ENCODE peak calls at places on chromosomes 1 and 21, in four cellular contexts. H is osteocyte, P is aorta, E is Calu3. U is an unnamed sample.

GRCh38 chr21:41798326-41798725 is 31.5 kb upstream of the RIPK4 start:
- DNase-seq in H (no peak), P (peak; percentile 42), E (no peak), U (no peak)

GRCh38 chr1:168497376-168497952 is 46.3 kb downstream of the XCL2 start:
- DNase-seq in H (no peak), P (no peak), E (no peak), U (no peak)

GRCh38 chr1:999797-1000356 is at the start of gene HES4:
- DNase-seq in H (peak; percentile 96), P (peak; percentile 98), E (peak; percentile 91), U (peak; percentile 94)

GRCh38 chr1:111596499-111596898 is 23.1 kb upstream of the RAP1A start:
- DNase-seq in H (no peak), P (no peak), E (no peak), U (no peak)

GRCh38 chr1:87074001-87074795 is 159.8 kb downstream of the HS2ST1 start:
- DNase-seq in H (no peak), P (no peak), E (no peak), U (no peak)

GRCh38 chr1:31795801-31796621 is 19.8 kb downstream of the SPOCD1 start:
- DNase-seq in H (no peak), P (no peak), E (no peak), U (peak; percentile 64)

GRCh38 chr1:203406446-203407045 is 55.6 kb upstream of the FMOD start:
- DNase-seq in H (no peak), P (peak; percentile 91), E (no peak), U (peak; percentile 85)

GRCh38 chr1:94115900-94116436 is 5.0 kb downstream of the ABCA4 start:
- DNase-seq in H (no peak), P (no peak), E (no peak), U (peak; percentile 33)

GRCh38 chr21:44932366-44933181 is 7.3 kb upstream of the SLX9 start:
- DNase-seq in H (no peak), P (peak; percentile 87), E (peak; percentile 55), U (peak; percentile 89)

GRCh38 chr1:95117207-95118018 is at the start of gene TLCD4:
- DNase-seq in H (peak; percentile 85), P (peak; percentile 88), E (peak; percentile 80), U (peak; percentile 78)

GRCh38 chr1:12447301-12447700 is 170.7 kb downstream of the DHRS3 start:
- DNase-seq in H (no peak), P (no peak), E (no peak), U (no peak)

GRCh38 chr1:156463874-156464273 is 36.7 kb downstream of the MEF2D start:
- DNase-seq in H (no peak), P (peak; percentile 70), E (no peak), U (no peak)

GRCh38 chr1:119988316-119989067 is 81.0 kb downstream of the NOTCH2 start:
- DNase-seq in H (no peak), P (no peak), E (no peak), U (no peak)

GRCh38 chr21:37532868-37533780 is 166.6 kb downstream of the DYRK1A start:
- DNase-seq in H (peak; percentile 70), P (peak; percentile 75), E (peak; percentile 47), U (no peak)

GRCh38 chr1:10899490-10900264 is 103.2 kb upstream of the CASZ1 start:
- DNase-seq in H (no peak), P (peak; percentile 68), E (no peak), U (no peak)

GRCh38 chr1:3789421-3790300 is 6.6 kb downstream of the LRRC47 start:
- DNase-seq in H (no peak), P (peak; percentile 55), E (no peak), U (no peak)

GRCh38 chr21:42097860-42098259 is 26.7 kb downstream of the UMODL1 start:
- DNase-seq in H (peak; percentile 89), P (no peak), E (peak; percentile 59), U (no peak)

GRCh38 chr1:32454726-32455125 is 10.1 kb upstream of the ZBTB8B start:
- DNase-seq in H (no peak), P (no peak), E (peak; percentile 34), U (no peak)

GRCh38 chr1:228413241-228414010 is 3.2 kb downstream of the TRIM17 start:
- DNase-seq in H (no peak), P (peak; percentile 53), E (no peak), U (no peak)

GRCh38 chr1:58583496-58583895 is 6.4 kb upstream of the TACSTD2 start:
- DNase-seq in H (no peak), P (no peak), E (no peak), U (no peak)

GRCh38 chr1:177914603-177915002 is 55.3 kb downstream of the SEC16B start:
- DNase-seq in H (no peak), P (no peak), E (no peak), U (no peak)

GRCh38 chr1:20192364-20192763 is 6.0 kb upstream of the PLA2G2C start:
- DNase-seq in H (no peak), P (no peak), E (no peak), U (no peak)

GRCh38 chr1:37865348-37866119 is 6.1 kb upstream of the MTF1 start:
- DNase-seq in H (no peak), P (no peak), E (peak; percentile 35), U (no peak)

GRCh38 chr1:172146149-172146850 is 274.2 kb upstream of the C1orf105 start:
- DNase-seq in H (no peak), P (no peak), E (no peak), U (no peak)

GRCh38 chr1:79422726-79423125 is 416.2 kb upstream of the ADGRL4 start:
- DNase-seq in H (no peak), P (no peak), E (no peak), U (no peak)

GRCh38 chr1:119947468-119947867 is 51.2 kb upstream of the ADAM30 start:
- DNase-seq in H (no peak), P (no peak), E (no peak), U (no peak)

GRCh38 chr1:24992124-24992760 is 62.2 kb upstream of the RUNX3 start:
- DNase-seq in H (no peak), P (peak; percentile 50), E (no peak), U (no peak)